ENCODE peak calls at places on chromosome 18, in seven cellular contexts. O is tibial artery, A is kidney epithelial cell, F is cardiac fibroblast, I is brain microvascular endothelial cell, D is breast epithelium, E is ovary. G is an unnamed sample.

GRCh38 chr18:55113800-55114199 is 154.5 kb upstream of the CCDC68 start:
- DNase-seq in O (no peak), A (no peak), F (no peak), I (no peak), D (no peak), E (no peak), G (no peak)

GRCh38 chr18:65352183-65352582 is 398.6 kb upstream of the CDH7 start:
- DNase-seq in O (no peak), A (no peak), F (no peak), I (no peak), D (no peak), E (no peak), G (no peak)

GRCh38 chr18:58535340-58536186 is 93.3 kb downstream of the ALPK2 start:
- DNase-seq in O (no peak), A (no peak), F (peak), I (peak), D (no peak), E (no peak), G (no peak)

GRCh38 chr18:73060666-73061270 is 193.0 kb upstream of the NETO1 start:
- DNase-seq in O (no peak), A (peak), F (peak), I (peak), D (no peak), E (no peak), G (no peak)

GRCh38 chr18:7575465-7576026 is 8.4 kb downstream of the PTPRM start:
- DNase-seq in O (no peak), A (no peak), F (peak), I (peak), D (no peak), E (no peak), G (no peak)

GRCh38 chr18:7616661-7617060 is 49.5 kb downstream of the PTPRM start:
- DNase-seq in O (no peak), A (no peak), F (no peak), I (no peak), D (peak), E (no peak), G (no peak)

GRCh38 chr18:33946322-33946721 is 278.4 kb downstream of the NOL4 start:
- DNase-seq in O (no peak), A (no peak), F (peak), I (no peak), D (no peak), E (no peak), G (peak)

GRCh38 chr18:6994719-6995430 is 122.7 kb downstream of the LAMA1 start:
- DNase-seq in O (no peak), A (peak), F (no peak), I (no peak), D (no peak), E (no peak), G (no peak)

GRCh38 chr18:6920099-6920955 is 190.8 kb downstream of the ARHGAP28 start:
- DNase-seq in O (peak), A (peak), F (peak), I (peak), D (no peak), E (peak), G (peak)

GRCh38 chr18:10400534-10400933 is 53.9 kb upstream of the APCDD1 start:
- DNase-seq in O (no peak), A (no peak), F (no peak), I (no peak), D (no peak), E (no peak), G (no peak)

GRCh38 chr18:73945130-73945792 is 202.4 kb downstream of the FBXO15 start:
- DNase-seq in O (no peak), A (no peak), F (peak), I (no peak), D (no peak), E (no peak), G (no peak)

GRCh38 chr18:8835556-8835955 is 130.2 kb downstream of the MTCL1 start:
- DNase-seq in O (no peak), A (no peak), F (peak), I (no peak), D (peak), E (no peak), G (no peak)

GRCh38 chr18:57469884-57470283 is 34.7 kb downstream of the ONECUT2 start:
- DNase-seq in O (no peak), A (no peak), F (no peak), I (no peak), D (no peak), E (no peak), G (no peak)

GRCh38 chr18:25284861-25285574 is 66.9 kb downstream of the ZNF521 start:
- DNase-seq in O (no peak), A (no peak), F (peak), I (no peak), D (no peak), E (peak), G (no peak)

GRCh38 chr18:23166863-23167531 is 31.7 kb downstream of the CABLES1 start:
- DNase-seq in O (no peak), A (no peak), F (peak), I (peak), D (no peak), E (no peak), G (peak)

GRCh38 chr18:51734576-51734975 is 537.1 kb upstream of the MEX3C start:
- DNase-seq in O (no peak), A (no peak), F (no peak), I (no peak), D (no peak), E (no peak), G (no peak)

GRCh38 chr18:52907522-52907921 is 567.5 kb downstream of the DCC start:
- DNase-seq in O (no peak), A (no peak), F (no peak), I (no peak), D (no peak), E (no peak), G (no peak)

GRCh38 chr18:60485207-60485606 is 112.6 kb upstream of the MC4R start:
- DNase-seq in O (no peak), A (no peak), F (peak), I (no peak), D (no peak), E (no peak), G (peak)

GRCh38 chr18:36496022-36496421 is 198.5 kb downstream of the FHOD3 start:
- DNase-seq in O (no peak), A (no peak), F (no peak), I (no peak), D (no peak), E (no peak), G (no peak)

GRCh38 chr18:47594063-47594462 is 336.4 kb downstream of the SMAD2 start:
- DNase-seq in O (no peak), A (no peak), F (no peak), I (no peak), D (no peak), E (no peak), G (no peak)

GRCh38 chr18:44789704-44790103 is 109.0 kb downstream of the SETBP1 start:
- DNase-seq in O (no peak), A (no peak), F (peak), I (no peak), D (no peak), E (no peak), G (peak)

GRCh38 chr18:74498712-74499629 is 2.8 kb downstream of the CNDP2 start:
- DNase-seq in O (peak), A (no peak), F (no peak), I (no peak), D (peak), E (no peak), G (no peak)

GRCh38 chr18:62555135-62555534 is 32.3 kb downstream of the ZCCHC2 start:
- DNase-seq in O (no peak), A (no peak), F (peak), I (peak), D (no peak), E (no peak), G (no peak)

GRCh38 chr18:46422552-46423055 is 234.4 kb downstream of the LOXHD1 start:
- DNase-seq in O (no peak), A (no peak), F (no peak), I (no peak), D (no peak), E (no peak), G (no peak)

GRCh38 chr18:58344080-58344670 is 284.7 kb downstream of the ALPK2 start:
- DNase-seq in O (no peak), A (no peak), F (no peak), I (no peak), D (no peak), E (no peak), G (no peak)

GRCh38 chr18:35334821-35335220 is 9.4 kb downstream of the ZNF24 start:
- DNase-seq in O (no peak), A (no peak), F (peak), I (peak), D (no peak), E (no peak), G (no peak)

GRCh38 chr18:68454511-68455228 is 260.2 kb downstream of the TMX3 start:
- DNase-seq in O (no peak), A (no peak), F (peak), I (peak), D (no peak), E (no peak), G (no peak)

GRCh38 chr18:23143059-23143831 is 8.0 kb downstream of the CABLES1 start:
- DNase-seq in O (peak), A (peak), F (no peak), I (no peak), D (peak), E (no peak), G (no peak)

GRCh38 chr18:3037423-3037915 is 24.5 kb upstream of the LPIN2 start:
- DNase-seq in O (no peak), A (peak), F (peak), I (peak), D (peak), E (no peak), G (peak)

GRCh38 chr18:69715322-69715721 is 232.4 kb downstream of the CD226 start:
- DNase-seq in O (no peak), A (no peak), F (no peak), I (no peak), D (no peak), E (no peak), G (no peak)

GRCh38 chr18:46393230-46393629 is 263.8 kb downstream of the LOXHD1 start:
- DNase-seq in O (no peak), A (no peak), F (no peak), I (no peak), D (no peak), E (no peak), G (no peak)

GRCh38 chr18:31171159-31171839 is 8.6 kb upstream of the DSC1 start:
- DNase-seq in O (no peak), A (no peak), F (no peak), I (no peak), D (no peak), E (no peak), G (no peak)

GRCh38 chr18:78980279-78980771 is 707 bp downstream of the SALL3 start:
- DNase-seq in O (no peak), A (no peak), F (no peak), I (no peak), D (no peak), E (no peak), G (no peak)

GRCh38 chr18:78981652-78981955 is 2.0 kb downstream of the SALL3 start:
- DNase-seq in O (no peak), A (no peak), F (no peak), I (no peak), D (no peak), E (no peak), G (no peak)

GRCh38 chr18:78982186-78982585 is 2.6 kb downstream of the SALL3 start:
- DNase-seq in O (no peak), A (no peak), F (no peak), I (no peak), D (no peak), E (no peak), G (no peak)

GRCh38 chr18:78979682-78980278 is at the start of gene SALL3:
- DNase-seq in O (no peak), A (no peak), F (no peak), I (no peak), D (no peak), E (no peak), G (no peak)

DNA sequence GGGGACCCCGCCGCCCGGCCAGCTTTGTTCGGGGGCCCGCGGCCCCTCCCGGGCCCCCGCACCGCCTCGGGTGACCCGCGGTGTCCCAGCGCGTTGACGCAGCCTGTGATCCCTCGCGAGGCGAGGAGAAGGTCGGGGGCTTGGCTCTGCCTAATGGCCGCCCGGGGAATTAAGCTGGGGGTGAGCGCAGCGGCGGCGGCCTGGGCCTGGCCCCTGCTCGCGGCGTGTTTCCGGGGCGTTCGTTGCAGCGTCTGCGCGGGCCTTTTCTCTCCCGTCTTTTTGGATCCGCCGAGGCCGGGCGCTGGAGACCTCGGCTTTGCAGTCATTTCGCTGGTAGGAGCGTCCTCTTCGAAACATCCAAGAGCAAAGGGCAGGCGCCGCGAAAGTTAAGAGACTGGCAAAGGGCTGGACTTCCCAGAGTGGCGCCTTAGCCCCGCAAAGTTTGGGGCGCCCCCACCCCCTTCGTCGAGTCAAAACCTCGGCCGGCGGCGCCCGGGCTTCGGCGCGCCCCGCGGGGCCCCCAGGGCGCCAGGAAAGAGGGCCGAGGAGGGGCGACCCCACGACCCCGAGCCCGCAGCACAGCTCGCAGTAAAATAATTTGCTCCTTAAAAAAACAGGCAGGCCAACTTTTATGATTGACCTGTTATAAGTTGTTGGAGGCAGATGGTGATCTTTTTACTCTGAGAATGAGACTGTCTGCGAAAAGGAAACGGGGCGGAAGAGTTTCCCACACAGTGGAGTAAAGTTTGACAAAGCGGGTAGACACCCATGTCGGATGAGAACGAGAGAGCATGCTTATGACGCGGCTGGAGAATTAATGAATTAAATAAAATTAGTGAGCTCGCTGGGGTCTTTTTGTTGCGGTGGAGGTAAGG is 1.4 kb downstream of the SALL3 start:
- DNase-seq in O (no peak), A (no peak), F (no peak), I (no peak), D (no peak), E (no peak), G (no peak)
- H3K4me3 ChIP-seq in O (peak), A (peak), F (peak), I (no peak), D (no peak), E (no peak), G (no peak)

GRCh38 chr18:76558881-76559667 is 64.0 kb upstream of the ZNF516 start:
- DNase-seq in O (no peak), A (peak), F (no peak), I (no peak), D (no peak), E (no peak), G (no peak)
- TF ChIP-seq CTCF in O (no peak), A (no peak), F (no peak), I (no peak), D (no peak), E (no peak), G (no peak)

DNA sequence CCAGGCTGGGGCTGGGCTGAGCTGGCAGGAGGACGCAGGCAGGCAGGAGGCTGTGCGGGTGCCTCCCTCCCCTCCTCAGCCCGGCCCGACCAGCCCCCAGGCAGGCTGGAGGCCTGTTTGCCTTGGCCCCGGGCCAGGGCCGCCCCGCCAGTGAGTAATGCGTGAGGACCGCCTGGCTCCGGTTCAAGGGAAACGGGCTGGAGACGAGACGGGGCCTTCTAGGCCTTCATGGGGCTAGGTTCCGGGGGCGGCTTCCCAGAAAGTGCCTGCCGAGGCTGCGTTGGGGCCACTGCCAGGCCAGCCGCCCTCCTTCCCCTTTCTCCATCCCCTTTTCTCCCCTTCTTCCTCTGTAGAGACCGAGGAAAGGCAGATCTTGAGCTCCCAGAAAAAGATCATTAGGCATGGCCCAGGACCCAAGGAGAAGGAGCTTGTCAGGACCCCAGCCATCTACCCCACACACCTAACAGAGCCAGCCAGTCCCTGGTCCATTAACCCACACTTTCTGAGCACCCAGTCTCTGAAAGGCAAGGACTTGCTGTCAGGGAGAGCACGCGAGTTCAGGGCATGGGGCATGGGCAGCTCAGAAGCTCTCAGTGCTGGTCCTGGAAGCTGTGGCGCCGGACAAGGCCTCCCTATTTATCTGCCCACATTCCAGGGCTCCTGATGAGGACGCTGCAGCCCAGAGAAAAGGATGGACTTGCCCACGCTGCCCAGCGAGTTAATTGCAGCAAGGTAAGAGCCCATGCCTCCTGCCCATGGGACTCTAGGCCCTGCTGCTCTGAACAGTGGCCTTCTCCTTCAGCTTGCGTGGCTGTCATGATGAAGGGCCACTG is 48.5 kb downstream of the SMAD7 start:
- DNase-seq in O (peak), A (peak), F (peak), I (peak), D (no peak), E (peak), G (peak)
- H3K4me3 ChIP-seq in O (peak), A (no peak), F (no peak), I (no peak), D (no peak), E (no peak), G (no peak)

DNA sequence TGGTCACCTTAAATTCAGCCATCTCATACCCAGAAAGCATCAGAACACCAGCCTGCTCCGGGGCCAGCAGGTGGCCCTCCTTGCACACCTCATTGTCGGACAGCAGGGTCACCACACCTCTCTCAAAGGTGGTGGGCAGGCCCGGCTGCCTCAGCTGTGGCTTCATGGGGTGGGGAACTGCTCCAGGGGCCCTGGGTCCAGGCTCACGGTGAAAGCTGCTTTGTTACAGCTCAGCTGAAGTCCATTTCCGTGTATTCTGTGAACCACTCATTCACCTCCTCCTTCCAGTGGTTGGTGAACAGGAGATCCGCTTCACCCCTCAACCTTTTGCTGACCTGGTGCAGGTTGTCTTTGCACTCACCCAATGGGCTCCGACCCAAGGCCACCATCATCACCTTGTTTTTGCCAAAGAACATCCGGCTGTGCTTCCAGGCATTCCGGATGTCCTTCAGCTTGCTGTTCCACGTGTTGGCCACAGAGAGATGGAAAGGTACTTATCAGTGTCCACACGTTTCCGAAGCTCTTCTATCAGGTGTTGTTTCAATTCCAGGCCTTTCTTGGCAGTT is 78.6 kb upstream of the LDLRAD4 start:
- DNase-seq in O (no peak), A (no peak), F (no peak), I (no peak), D (no peak), E (no peak), G (no peak)
- TF ChIP-seq CTCF in O (no peak), A (no peak), F (no peak), I (no peak), D (no peak), E (no peak), G (peak)